ENCODE peak calls at places on chromosomes 3 and 15, in six cellular contexts. Z is GM23248, N is astrocyte, J is sigmoid colon, R is K562, E is prostate gland. X is an unnamed sample. For H3K36me3, the result is how much of the 10 kb centered on the place peaks cover.

GRCh38 chr3:69322110-69322509 is 63.8 kb downstream of the FRMD4B start:
- DNase-seq in Z (no peak), N (no peak), J (no peak), R (no peak), E (no peak), X (no peak)

GRCh38 chr3:104635872-104636580 is 730.7 kb upstream of the ALCAM start:
- DNase-seq in Z (peak), N (no peak), J (no peak), R (no peak), E (no peak), X (no peak)

GRCh38 chr15:79689030-79689429 is 207.8 kb downstream of the MTHFS start:
- DNase-seq in Z (no peak), N (no peak), J (no peak), R (no peak), E (no peak), X (no peak)

GRCh38 chr15:57281357-57281756 is 94.9 kb upstream of the CGNL1 start:
- DNase-seq in Z (no peak), N (no peak), J (no peak), R (no peak), E (no peak), X (no peak)

GRCh38 chr3:125240496-125240895 is 27.9 kb upstream of the SLC12A8 start:
- DNase-seq in Z (peak), N (peak), J (no peak), R (no peak), E (no peak), X (no peak)

GRCh38 chr3:30421261-30421660 is 185.1 kb upstream of the TGFBR2 start:
- DNase-seq in Z (peak), N (peak), J (no peak), R (no peak), E (no peak), X (no peak)

GRCh38 chr3:143122089-143122430 is 2.5 kb downstream of the CHST2 start:
- DNase-seq in Z (no peak), N (no peak), J (no peak), R (no peak), E (no peak), X (no peak)

GRCh38 chr3:27796365-27796875 is 74.3 kb upstream of the EOMES start:
- DNase-seq in Z (no peak), N (no peak), J (no peak), R (no peak), E (no peak), X (no peak)

GRCh38 chr3:49171775-49172500 is 540 bp downstream of the KLHDC8B start:
- DNase-seq in Z (peak), N (no peak), J (no peak), R (no peak), E (no peak), X (no peak)

GRCh38 chr15:74982183-74982582 is 13.2 kb upstream of the SCAMP5 start:
- DNase-seq in Z (no peak), N (no peak), J (no peak), R (no peak), E (no peak), X (no peak)

GRCh38 chr15:44726136-44726535 is 10.2 kb upstream of the TRIM69 start:
- DNase-seq in Z (peak), N (peak), J (no peak), R (no peak), E (no peak), X (no peak)

GRCh38 chr3:48268381-48268935 is 27.6 kb downstream of the ZNF589 start:
- DNase-seq in Z (no peak), N (peak), J (no peak), R (no peak), E (peak), X (no peak)

GRCh38 chr15:58549013-58549779 is 117.4 kb downstream of the LIPC start:
- DNase-seq in Z (no peak), N (no peak), J (no peak), R (no peak), E (no peak), X (no peak)

GRCh38 chr15:64524778-64525177 is 64.4 kb downstream of the ZNF609 start:
- DNase-seq in Z (peak), N (peak), J (no peak), R (no peak), E (no peak), X (no peak)

GRCh38 chr3:126858401-126858800 is 124.5 kb upstream of the PLXNA1 start:
- DNase-seq in Z (no peak), N (no peak), J (peak), R (no peak), E (no peak), X (no peak)

GRCh38 chr15:65598468-65598867 is 12.5 kb downstream of the INTS14 start:
- DNase-seq in Z (no peak), N (no peak), J (no peak), R (no peak), E (no peak), X (no peak)

GRCh38 chr3:9786825-9787654 is 5.2 kb downstream of the TADA3 start:
- DNase-seq in Z (peak), N (no peak), J (no peak), R (no peak), E (no peak), X (no peak)

GRCh38 chr3:133930341-133930933 is 34.8 kb upstream of the RAB6B start:
- DNase-seq in Z (peak), N (peak), J (no peak), R (peak), E (peak), X (peak)

GRCh38 chr15:84099181-84099580 is 136.4 kb upstream of the GOLGA6L4 start:
- DNase-seq in Z (no peak), N (peak), J (no peak), R (no peak), E (no peak), X (no peak)

GRCh38 chr15:80339601-80340000 is 64.6 kb upstream of the ARNT2 start:
- DNase-seq in Z (no peak), N (no peak), J (no peak), R (no peak), E (no peak), X (no peak)

GRCh38 chr3:134427400-134428111 is 53.3 kb upstream of the AMOTL2 start:
- DNase-seq in Z (peak), N (peak), J (peak), R (no peak), E (no peak), X (peak)

GRCh38 chr3:123658860-123659221 is 74.0 kb upstream of the HACD2 start:
- DNase-seq in Z (peak), N (no peak), J (peak), R (no peak), E (peak), X (no peak)

GRCh38 chr3:23840521-23840920 is 34.8 kb downstream of the UBE2E1 start:
- DNase-seq in Z (no peak), N (no peak), J (no peak), R (no peak), E (no peak), X (no peak)

GRCh38 chr3:27914199-27914598 is 192.1 kb upstream of the EOMES start:
- DNase-seq in Z (peak), N (no peak), J (no peak), R (no peak), E (no peak), X (no peak)

GRCh38 chr3:54342676-54343075 is 220.3 kb downstream of the CACNA2D3 start:
- DNase-seq in Z (no peak), N (no peak), J (no peak), R (no peak), E (no peak), X (no peak)

GRCh38 chr3:151412989-151413388 is 28.4 kb upstream of the P2RY12 start:
- DNase-seq in Z (no peak), N (no peak), J (no peak), R (no peak), E (no peak), X (no peak)

GRCh38 chr3:98328933-98329332 is 24.7 kb upstream of the OR5K4 start:
- DNase-seq in Z (no peak), N (no peak), J (no peak), R (no peak), E (no peak), X (no peak)
- H3K36me3 ChIP-seq in Z (under half), N (under half), J (under half), R (under half), E (under half), X (under half)

GRCh38 chr3:53101956-53102355 is 28.3 kb downstream of the RFT1 start:
- DNase-seq in Z (no peak), N (no peak), J (no peak), R (no peak), E (no peak), X (no peak)
- H3K36me3 ChIP-seq in Z (under half), N (under half), J (under half), R (under half), E (under half), X (under half)

GRCh38 chr3:159859424-159859823 is 129.2 kb upstream of the IL12A start:
- DNase-seq in Z (no peak), N (no peak), J (no peak), R (no peak), E (no peak), X (no peak)

GRCh38 chr3:159860727-159861126 is 127.9 kb upstream of the IL12A start:
- DNase-seq in Z (no peak), N (no peak), J (no peak), R (no peak), E (no peak), X (no peak)

GRCh38 chr3:159860269-159860668 is 128.4 kb upstream of the IL12A start:
- DNase-seq in Z (no peak), N (no peak), J (no peak), R (no peak), E (no peak), X (no peak)

GRCh38 chr3:159859836-159860235 is 128.8 kb upstream of the IL12A start:
- DNase-seq in Z (no peak), N (no peak), J (no peak), R (no peak), E (no peak), X (no peak)

GRCh38 chr3:159861369-159861987 is 127.2 kb upstream of the IL12A start:
- DNase-seq in Z (no peak), N (no peak), J (no peak), R (no peak), E (no peak), X (no peak)
- H3K36me3 ChIP-seq in Z (under half), N (under half), J (under half), R (under half), E (under half), X (under half)

GRCh38 chr15:98916826-98917225 is 90.8 kb downstream of the PGPEP1L start:
- DNase-seq in Z (no peak), N (no peak), J (peak), R (no peak), E (no peak), X (no peak)

GRCh38 chr15:98917417-98917816 is 90.2 kb downstream of the PGPEP1L start:
- DNase-seq in Z (no peak), N (no peak), J (no peak), R (no peak), E (no peak), X (no peak)

GRCh38 chr15:98920091-98920880 is 87.3 kb downstream of the PGPEP1L start:
- DNase-seq in Z (peak), N (no peak), J (no peak), R (peak), E (no peak), X (no peak)

GRCh38 chr15:98909968-98910885 is 97.4 kb downstream of the PGPEP1L start:
- DNase-seq in Z (no peak), N (no peak), J (no peak), R (no peak), E (no peak), X (no peak)

GRCh38 chr15:98914626-98915025 is 93.0 kb downstream of the PGPEP1L start:
- DNase-seq in Z (peak), N (peak), J (peak), R (no peak), E (peak), X (peak)
- H3K36me3 ChIP-seq in Z (half or more), N (half or more), J (under half), R (under half), E (under half), X (half or more)

GRCh38 chr15:36996121-36996520 is 104.2 kb downstream of the MEIS2 start:
- DNase-seq in Z (no peak), N (no peak), J (no peak), R (no peak), E (no peak), X (no peak)

GRCh38 chr15:36988947-36989346 is 111.4 kb downstream of the MEIS2 start:
- DNase-seq in Z (no peak), N (peak), J (no peak), R (no peak), E (no peak), X (no peak)

GRCh38 chr15:36996538-36997181 is 103.7 kb downstream of the MEIS2 start:
- DNase-seq in Z (no peak), N (no peak), J (no peak), R (no peak), E (no peak), X (no peak)

GRCh38 chr15:36994809-36995208 is 105.5 kb downstream of the MEIS2 start:
- DNase-seq in Z (no peak), N (no peak), J (no peak), R (no peak), E (no peak), X (no peak)

DNA sequence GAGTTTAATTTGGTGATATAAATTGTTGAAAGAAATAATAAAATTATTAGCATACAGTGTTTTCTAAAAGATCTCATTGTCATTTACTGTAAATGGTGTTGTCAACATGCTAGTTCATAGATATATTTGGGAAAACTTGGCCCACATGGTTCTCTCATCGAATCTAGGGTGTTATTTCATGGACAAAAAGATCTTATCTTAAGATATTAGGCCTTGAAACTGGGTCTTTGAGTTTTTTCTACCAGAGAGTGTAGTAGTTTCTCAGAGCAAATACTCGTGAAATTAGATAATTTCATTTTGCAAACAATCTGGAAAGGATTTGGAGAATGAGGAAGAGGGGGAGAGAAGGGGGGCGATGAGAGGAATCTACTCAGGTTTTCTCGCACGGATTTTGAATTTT is 107.9 kb downstream of the MEIS2 start:
- DNase-seq in Z (no peak), N (no peak), J (no peak), R (no peak), E (no peak), X (no peak)
- H3K36me3 ChIP-seq in Z (under half), N (under half), J (under half), R (under half), E (under half), X (under half)